ENCODE peak calls at places on chromosomes 12 and 14, in nine cellular contexts. X is tibial nerve, C is GM12864, D is psoas muscle, N is tibial artery, I is stomach, W is GM23338, P is PC-3, F is choroid plexus epithelial cell. U is an unnamed sample.

GRCh38 chr12:67794151-67794550 is 145.6 kb downstream of the DYRK2 start:
- DNase-seq in X (no peak), C (no peak), D (no peak), N (no peak), I (no peak), W (no peak), P (no peak), F (peak; percentile 62), U (no peak)

GRCh38 chr14:50396636-50397460 is at the start of gene CDKL1:
- DNase-seq in X (peak; percentile 17), C (no peak), D (peak; percentile 61), N (peak; percentile 50), I (peak; percentile 79), W (peak; percentile 83), P (peak; percentile 85), F (peak; percentile 68), U (peak; percentile 76)

GRCh38 chr14:105430042-105430441 is 10.4 kb downstream of the MTA1 start:
- DNase-seq in X (no peak), C (no peak), D (no peak), N (no peak), I (no peak), W (no peak), P (no peak), F (no peak), U (no peak)

GRCh38 chr14:54364555-54365415 is 32.0 kb upstream of the CDKN3 start:
- DNase-seq in X (peak; percentile 46), C (no peak), D (peak; percentile 49), N (peak; percentile 68), I (no peak), W (no peak), P (peak; percentile 96), F (peak; percentile 39), U (peak; percentile 75)

GRCh38 chr12:111163422-111163821 is 205.5 kb downstream of the PHETA1 start:
- DNase-seq in X (no peak), C (no peak), D (no peak), N (no peak), I (no peak), W (no peak), P (no peak), F (no peak), U (no peak)

GRCh38 chr12:104877107-104877705 is 80.9 kb downstream of the SLC41A2 start:
- DNase-seq in X (peak; percentile 60), C (no peak), D (peak; percentile 24), N (peak; percentile 52), I (peak; percentile 26), W (peak; percentile 16), P (peak; percentile 72), F (peak; percentile 74), U (peak; percentile 40)

GRCh38 chr14:38481939-38482678 is 226.2 kb upstream of the CLEC14A start:
- DNase-seq in X (no peak), C (no peak), D (no peak), N (no peak), I (no peak), W (peak; percentile 5), P (peak; percentile 66), F (peak; percentile 44), U (peak; percentile 59)

GRCh38 chr12:53326460-53327185 is 5.2 kb upstream of the AAAS start:
- DNase-seq in X (no peak), C (no peak), D (no peak), N (no peak), I (no peak), W (peak; percentile 33), P (no peak), F (no peak), U (no peak)

GRCh38 chr12:18747960-18748359 is 10.0 kb downstream of the CAPZA3 start:
- DNase-seq in X (no peak), C (no peak), D (no peak), N (no peak), I (no peak), W (peak; percentile 35), P (peak; percentile 34), F (peak; percentile 97), U (no peak)

GRCh38 chr14:57578427-57579220 is 85.0 kb upstream of the CCDC198 start:
- DNase-seq in X (no peak), C (no peak), D (no peak), N (no peak), I (no peak), W (no peak), P (no peak), F (no peak), U (no peak)

GRCh38 chr12:63917864-63918742 is 73.6 kb downstream of the SRGAP1 start:
- DNase-seq in X (peak; percentile 43), C (peak; percentile 15), D (no peak), N (no peak), I (no peak), W (no peak), P (peak; percentile 99), F (peak; percentile 98), U (peak; percentile 97)

GRCh38 chr12:67515679-67516363 is 132.7 kb upstream of the DYRK2 start:
- DNase-seq in X (no peak), C (peak; percentile 55), D (no peak), N (no peak), I (peak; percentile 57), W (no peak), P (peak; percentile 58), F (peak; percentile 21), U (no peak)

GRCh38 chr12:47832263-47832933 is 12.7 kb upstream of the HDAC7 start:
- DNase-seq in X (no peak), C (no peak), D (no peak), N (no peak), I (no peak), W (no peak), P (no peak), F (no peak), U (no peak)

GRCh38 chr14:106606936-106607335 is 1080.6 kb downstream of the TMEM121 start:
- DNase-seq in X (no peak), C (no peak), D (no peak), N (no peak), I (no peak), W (no peak), P (no peak), F (no peak), U (no peak)

GRCh38 chr14:106610691-106611090 is 1084.3 kb downstream of the TMEM121 start:
- DNase-seq in X (no peak), C (no peak), D (no peak), N (no peak), I (no peak), W (no peak), P (no peak), F (no peak), U (no peak)

GRCh38 chr14:106605548-106606448 is 1079.4 kb downstream of the TMEM121 start:
- DNase-seq in X (no peak), C (no peak), D (no peak), N (no peak), I (peak; percentile 52), W (no peak), P (no peak), F (no peak), U (peak; percentile 40)
- TF ChIP-seq CTCF in X (peak; percentile 37), C (peak; percentile 81), D (no peak), N (no peak), I (no peak), W (no peak), P (peak; percentile 8), F (no peak), U (peak; percentile 25)

GRCh38 chr12:88628856-88629509 is 48.7 kb upstream of the KITLG start:
- DNase-seq in X (no peak), C (no peak), D (no peak), N (no peak), I (peak; percentile 60), W (no peak), P (no peak), F (no peak), U (no peak)

GRCh38 chr12:88638956-88639355 is 58.7 kb upstream of the KITLG start:
- DNase-seq in X (no peak), C (no peak), D (no peak), N (no peak), I (no peak), W (no peak), P (no peak), F (peak; percentile 68), U (no peak)

GRCh38 chr12:88634008-88634407 is 53.7 kb upstream of the KITLG start:
- DNase-seq in X (no peak), C (no peak), D (no peak), N (no peak), I (no peak), W (no peak), P (no peak), F (no peak), U (peak; percentile 43)

GRCh38 chr12:88638388-88638787 is 58.1 kb upstream of the KITLG start:
- DNase-seq in X (no peak), C (no peak), D (no peak), N (no peak), I (no peak), W (peak; percentile 20), P (no peak), F (peak; percentile 29), U (no peak)

DNA sequence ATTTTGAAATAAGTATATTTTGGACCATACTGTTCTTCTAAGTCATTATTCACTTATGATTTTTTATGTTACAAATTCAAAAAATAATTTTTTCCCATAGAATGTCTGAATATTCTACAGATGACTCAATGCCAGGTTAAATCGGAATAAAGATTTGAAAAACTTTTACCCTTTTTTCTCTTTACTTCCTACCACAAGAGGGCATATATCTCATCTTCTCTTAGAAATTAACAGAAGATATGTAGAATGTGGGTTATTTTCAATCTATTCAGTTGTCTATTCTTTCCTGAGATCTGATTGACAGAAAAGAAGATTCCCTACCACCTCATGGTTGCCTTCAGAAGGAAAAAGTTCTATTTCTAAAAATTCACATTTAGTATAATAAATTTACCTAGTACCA is 53.0 kb upstream of the KITLG start:
- DNase-seq in X (no peak), C (no peak), D (no peak), N (no peak), I (no peak), W (peak; percentile 21), P (peak; percentile 50), F (peak; percentile 40), U (peak; percentile 13)
- TF ChIP-seq CTCF in X (peak; percentile 22), C (no peak), D (peak; percentile 12), N (no peak), I (no peak), W (no peak), P (peak; percentile 74), F (peak; percentile 48), U (peak; percentile 31)

GRCh38 chr12:24996820-24997219 is 47.9 kb upstream of the BCAT1 start:
- DNase-seq in X (no peak), C (no peak), D (no peak), N (no peak), I (no peak), W (no peak), P (no peak), F (no peak), U (no peak)

GRCh38 chr12:24996102-24996797 is 47.3 kb upstream of the BCAT1 start:
- DNase-seq in X (no peak), C (no peak), D (no peak), N (no peak), I (no peak), W (no peak), P (no peak), F (no peak), U (no peak)

GRCh38 chr12:24993756-24994155 is 44.9 kb upstream of the BCAT1 start:
- DNase-seq in X (no peak), C (no peak), D (no peak), N (no peak), I (no peak), W (peak; percentile 13), P (no peak), F (no peak), U (no peak)

GRCh38 chr12:24991209-24992049 is 42.5 kb upstream of the BCAT1 start:
- DNase-seq in X (no peak), C (peak; percentile 67), D (no peak), N (no peak), I (no peak), W (peak; percentile 82), P (peak; percentile 65), F (peak; percentile 84), U (peak; percentile 69)
- TF ChIP-seq CTCF in X (peak; percentile 44), C (peak; percentile 35), D (peak; percentile 72), N (peak; percentile 53), I (peak; percentile 24), W (peak; percentile 74), P (peak; percentile 62), F (peak; percentile 52), U (peak; percentile 51)

GRCh38 chr12:106127289-106128126 is 11.2 kb downstream of the NUAK1 start:
- DNase-seq in X (no peak), C (no peak), D (no peak), N (no peak), I (no peak), W (no peak), P (peak; percentile 33), F (peak; percentile 65), U (no peak)
- TF ChIP-seq CTCF in X (no peak), C (no peak), D (no peak), N (no peak), I (no peak), W (no peak), P (no peak), F (peak; percentile 34), U (no peak)

U was measured in MCF 10A.